ENCODE peak calls at places on chromosomes 7 and 10, in ten cellular contexts. One of them, this sample, is unnamed.

GRCh38 chr10:132613566-132614348 is 76.2 kb downstream of the INPP5A start:
- DNase-seq in fibroblast of lung: no peak
- DNase-seq in T-helper 2 cell: no peak
- DNase-seq in activated CD8-positive, alpha-beta memory T cell treated with anti-CD3 and anti-CD28 coated beads, Interleukin-2, amount 10 ng/mL, durations not matched to agents 7 days and 5 days: no peak
- DNase-seq in endothelial cell: no peak
- DNase-seq in neural crest cell: no peak
- DNase-seq in aorta: no peak
- DNase-seq in kidney glomerular epithelial cell: no peak
- DNase-seq in anterior cingulate cortex: no peak
- DNase-seq in thoracic aorta: no peak
- DNase-seq in this sample: no peak

GRCh38 chr10:118151461-118151860 is 104.7 kb upstream of the RAB11FIP2 start:
- DNase-seq in fibroblast of lung: no peak
- DNase-seq in T-helper 2 cell: no peak
- DNase-seq in activated CD8-positive, alpha-beta memory T cell treated with anti-CD3 and anti-CD28 coated beads, Interleukin-2, amount 10 ng/mL, durations not matched to agents 7 days and 5 days: no peak
- DNase-seq in endothelial cell: no peak
- DNase-seq in neural crest cell: no peak
- DNase-seq in aorta: no peak
- DNase-seq in kidney glomerular epithelial cell: no peak
- DNase-seq in anterior cingulate cortex: no peak
- DNase-seq in thoracic aorta: no peak
- DNase-seq in this sample: no peak

GRCh38 chr10:77201135-77202111 is 436.2 kb downstream of the KCNMA1 start:
- DNase-seq in fibroblast of lung: no peak
- DNase-seq in T-helper 2 cell: no peak
- DNase-seq in activated CD8-positive, alpha-beta memory T cell treated with anti-CD3 and anti-CD28 coated beads, Interleukin-2, amount 10 ng/mL, durations not matched to agents 7 days and 5 days: no peak
- DNase-seq in endothelial cell: no peak
- DNase-seq in neural crest cell: no peak
- DNase-seq in aorta: no peak
- DNase-seq in kidney glomerular epithelial cell: no peak
- DNase-seq in anterior cingulate cortex: no peak
- DNase-seq in thoracic aorta: no peak
- DNase-seq in this sample: no peak

GRCh38 chr10:79322616-79323566 is 24.4 kb upstream of the PPIF start:
- DNase-seq in fibroblast of lung: peak
- DNase-seq in T-helper 2 cell: peak
- DNase-seq in activated CD8-positive, alpha-beta memory T cell treated with anti-CD3 and anti-CD28 coated beads, Interleukin-2, amount 10 ng/mL, durations not matched to agents 7 days and 5 days: peak
- DNase-seq in endothelial cell: no peak
- DNase-seq in neural crest cell: no peak
- DNase-seq in aorta: peak
- DNase-seq in kidney glomerular epithelial cell: no peak
- DNase-seq in anterior cingulate cortex: no peak
- DNase-seq in thoracic aorta: no peak
- DNase-seq in this sample: peak

GRCh38 chr10:132961-133898 is 2.0 kb upstream of the ZMYND11 start:
- DNase-seq in fibroblast of lung: peak
- DNase-seq in T-helper 2 cell: no peak
- DNase-seq in activated CD8-positive, alpha-beta memory T cell treated with anti-CD3 and anti-CD28 coated beads, Interleukin-2, amount 10 ng/mL, durations not matched to agents 7 days and 5 days: no peak
- DNase-seq in endothelial cell: no peak
- DNase-seq in neural crest cell: no peak
- DNase-seq in aorta: no peak
- DNase-seq in kidney glomerular epithelial cell: peak
- DNase-seq in anterior cingulate cortex: no peak
- DNase-seq in thoracic aorta: no peak
- DNase-seq in this sample: no peak

GRCh38 chr10:4812952-4813351 is 13.1 kb upstream of the AKR1E2 start:
- DNase-seq in fibroblast of lung: peak
- DNase-seq in T-helper 2 cell: no peak
- DNase-seq in activated CD8-positive, alpha-beta memory T cell treated with anti-CD3 and anti-CD28 coated beads, Interleukin-2, amount 10 ng/mL, durations not matched to agents 7 days and 5 days: no peak
- DNase-seq in endothelial cell: no peak
- DNase-seq in neural crest cell: no peak
- DNase-seq in aorta: no peak
- DNase-seq in kidney glomerular epithelial cell: peak
- DNase-seq in anterior cingulate cortex: no peak
- DNase-seq in thoracic aorta: no peak
- DNase-seq in this sample: no peak

GRCh38 chr10:80491251-80492102 is 37.4 kb downstream of the TSPAN14 start:
- DNase-seq in fibroblast of lung: no peak
- DNase-seq in T-helper 2 cell: no peak
- DNase-seq in activated CD8-positive, alpha-beta memory T cell treated with anti-CD3 and anti-CD28 coated beads, Interleukin-2, amount 10 ng/mL, durations not matched to agents 7 days and 5 days: no peak
- DNase-seq in endothelial cell: no peak
- DNase-seq in neural crest cell: no peak
- DNase-seq in aorta: no peak
- DNase-seq in kidney glomerular epithelial cell: peak
- DNase-seq in anterior cingulate cortex: no peak
- DNase-seq in thoracic aorta: no peak
- DNase-seq in this sample: no peak

GRCh38 chr7:5143935-5144903 is 45.8 kb upstream of the WIPI2 start:
- DNase-seq in fibroblast of lung: no peak
- DNase-seq in T-helper 2 cell: peak
- DNase-seq in activated CD8-positive, alpha-beta memory T cell treated with anti-CD3 and anti-CD28 coated beads, Interleukin-2, amount 10 ng/mL, durations not matched to agents 7 days and 5 days: peak
- DNase-seq in endothelial cell: no peak
- DNase-seq in neural crest cell: no peak
- DNase-seq in aorta: peak
- DNase-seq in kidney glomerular epithelial cell: no peak
- DNase-seq in anterior cingulate cortex: peak
- DNase-seq in thoracic aorta: no peak
- DNase-seq in this sample: no peak

GRCh38 chr7:157573244-157573643 is 236.4 kb downstream of the DNAJB6 start:
- DNase-seq in fibroblast of lung: no peak
- DNase-seq in T-helper 2 cell: no peak
- DNase-seq in activated CD8-positive, alpha-beta memory T cell treated with anti-CD3 and anti-CD28 coated beads, Interleukin-2, amount 10 ng/mL, durations not matched to agents 7 days and 5 days: peak
- DNase-seq in endothelial cell: no peak
- DNase-seq in neural crest cell: no peak
- DNase-seq in aorta: no peak
- DNase-seq in kidney glomerular epithelial cell: no peak
- DNase-seq in anterior cingulate cortex: no peak
- DNase-seq in thoracic aorta: no peak
- DNase-seq in this sample: no peak

GRCh38 chr10:52056296-52056695 is 257.8 kb upstream of the DKK1 start:
- DNase-seq in fibroblast of lung: no peak
- DNase-seq in T-helper 2 cell: no peak
- DNase-seq in activated CD8-positive, alpha-beta memory T cell treated with anti-CD3 and anti-CD28 coated beads, Interleukin-2, amount 10 ng/mL, durations not matched to agents 7 days and 5 days: no peak
- DNase-seq in endothelial cell: no peak
- DNase-seq in neural crest cell: no peak
- DNase-seq in aorta: no peak
- DNase-seq in kidney glomerular epithelial cell: no peak
- DNase-seq in anterior cingulate cortex: no peak
- DNase-seq in thoracic aorta: no peak
- DNase-seq in this sample: no peak

GRCh38 chr7:151254851-151255250 is 6.4 kb upstream of the SMARCD3 start:
- DNase-seq in fibroblast of lung: no peak
- DNase-seq in T-helper 2 cell: no peak
- DNase-seq in activated CD8-positive, alpha-beta memory T cell treated with anti-CD3 and anti-CD28 coated beads, Interleukin-2, amount 10 ng/mL, durations not matched to agents 7 days and 5 days: no peak
- DNase-seq in endothelial cell: no peak
- DNase-seq in neural crest cell: no peak
- DNase-seq in aorta: no peak
- DNase-seq in kidney glomerular epithelial cell: no peak
- DNase-seq in anterior cingulate cortex: no peak
- DNase-seq in thoracic aorta: no peak
- DNase-seq in this sample: no peak

GRCh38 chr10:51198170-51198569 is 123.9 kb downstream of the PRKG1 start:
- DNase-seq in fibroblast of lung: no peak
- DNase-seq in T-helper 2 cell: no peak
- DNase-seq in activated CD8-positive, alpha-beta memory T cell treated with anti-CD3 and anti-CD28 coated beads, Interleukin-2, amount 10 ng/mL, durations not matched to agents 7 days and 5 days: no peak
- DNase-seq in endothelial cell: no peak
- DNase-seq in neural crest cell: no peak
- DNase-seq in aorta: no peak
- DNase-seq in kidney glomerular epithelial cell: no peak
- DNase-seq in anterior cingulate cortex: no peak
- DNase-seq in thoracic aorta: no peak
- DNase-seq in this sample: no peak

GRCh38 chr7:158350166-158350900 is 237.3 kb downstream of the PTPRN2 start:
- DNase-seq in fibroblast of lung: no peak
- DNase-seq in T-helper 2 cell: no peak
- DNase-seq in activated CD8-positive, alpha-beta memory T cell treated with anti-CD3 and anti-CD28 coated beads, Interleukin-2, amount 10 ng/mL, durations not matched to agents 7 days and 5 days: no peak
- DNase-seq in endothelial cell: no peak
- DNase-seq in neural crest cell: no peak
- DNase-seq in aorta: no peak
- DNase-seq in kidney glomerular epithelial cell: no peak
- DNase-seq in anterior cingulate cortex: no peak
- DNase-seq in thoracic aorta: no peak
- DNase-seq in this sample: no peak

GRCh38 chr10:17290226-17290625 is 62.2 kb downstream of the VIM start:
- DNase-seq in fibroblast of lung: peak
- DNase-seq in T-helper 2 cell: no peak
- DNase-seq in activated CD8-positive, alpha-beta memory T cell treated with anti-CD3 and anti-CD28 coated beads, Interleukin-2, amount 10 ng/mL, durations not matched to agents 7 days and 5 days: no peak
- DNase-seq in endothelial cell: no peak
- DNase-seq in neural crest cell: no peak
- DNase-seq in aorta: no peak
- DNase-seq in kidney glomerular epithelial cell: peak
- DNase-seq in anterior cingulate cortex: no peak
- DNase-seq in thoracic aorta: no peak
- DNase-seq in this sample: no peak

GRCh38 chr7:14988941-14989340 is 86.4 kb upstream of the DGKB start:
- DNase-seq in fibroblast of lung: no peak
- DNase-seq in T-helper 2 cell: no peak
- DNase-seq in activated CD8-positive, alpha-beta memory T cell treated with anti-CD3 and anti-CD28 coated beads, Interleukin-2, amount 10 ng/mL, durations not matched to agents 7 days and 5 days: no peak
- DNase-seq in endothelial cell: no peak
- DNase-seq in neural crest cell: no peak
- DNase-seq in aorta: no peak
- DNase-seq in kidney glomerular epithelial cell: no peak
- DNase-seq in anterior cingulate cortex: no peak
- DNase-seq in thoracic aorta: no peak
- DNase-seq in this sample: no peak

This sample was measured in midbrain.